ENCODE peak calls at places on chromosomes 6 and 20, in five cellular contexts. C, R, P, K and M are unnamed samples.

GRCh38 chr6:7697820-7698623 is 27.9 kb upstream of the BMP6 start:
- DNase-seq in C (no peak), R (no peak), P (no peak), K (no peak), M (peak)

GRCh38 chr20:64230461-64231145 is 24.9 kb upstream of the PCMTD2 start:
- DNase-seq in C (no peak), R (no peak), P (no peak), K (no peak), M (no peak)

GRCh38 chr20:40628877-40629276 is 60.2 kb downstream of the MAFB start:
- DNase-seq in C (no peak), R (no peak), P (no peak), K (no peak), M (no peak)

GRCh38 chr6:11854418-11855165 is 76.0 kb upstream of the ADTRP start:
- DNase-seq in C (no peak), R (no peak), P (no peak), K (no peak), M (peak)

GRCh38 chr6:27669278-27669797 is 196.4 kb upstream of the ZNF184 start:
- DNase-seq in C (no peak), R (no peak), P (no peak), K (no peak), M (no peak)

GRCh38 chr20:34891166-34892062 is 15.0 kb downstream of the ACSS2 start:
- DNase-seq in C (no peak), R (no peak), P (no peak), K (no peak), M (no peak)

GRCh38 chr6:145731432-145731831 is 3.9 kb downstream of the EPM2A start:
- DNase-seq in C (no peak), R (no peak), P (no peak), K (no peak), M (no peak)

GRCh38 chr20:43525016-43525415 is 17.5 kb downstream of the L3MBTL1 start:
- DNase-seq in C (no peak), R (no peak), P (no peak), K (no peak), M (no peak)

GRCh38 chr20:52965819-52966218 is 6.3 kb upstream of the TSHZ2 start:
- DNase-seq in C (no peak), R (no peak), P (no peak), K (no peak), M (no peak)

GRCh38 chr6:56356431-56356830 is 109.1 kb upstream of the COL21A1 start:
- DNase-seq in C (no peak), R (no peak), P (no peak), K (no peak), M (no peak)